ENCODE peak calls at places on chromosome 18, in eight cellular contexts. N is Peyer's patch, M is uterus, Z is transverse colon, E is body of pancreas, A is HCT116, K is stomach, S is adrenal gland. L is an unnamed sample.

GRCh38 chr18:75081486-75081885 is 127.5 kb downstream of the PTGR3 start:
- DNase-seq in Z (no peak), M (no peak), A (no peak), E (no peak), S (no peak), K (no peak), N (no peak), L (no peak)

GRCh38 chr18:58533771-58534170 is 95.1 kb downstream of the ALPK2 start:
- DNase-seq in E (no peak), A (no peak), M (no peak), K (no peak), Z (no peak), S (no peak), N (no peak), L (no peak)

GRCh38 chr18:67731853-67732252 is 215.3 kb upstream of the DSEL start:
- DNase-seq in M (no peak), Z (no peak), A (no peak), K (no peak), N (no peak), E (no peak), S (no peak), L (no peak)

GRCh38 chr18:72965616-72966015 is 97.8 kb upstream of the NETO1 start:
- DNase-seq in E (no peak), A (no peak), N (no peak), S (no peak), Z (no peak), M (no peak), K (no peak), L (no peak)

GRCh38 chr18:62976227-62976626 is 260.9 kb downstream of the PHLPP1 start:
- DNase-seq in M (no peak), Z (peak; percentile 29), A (no peak), E (no peak), S (no peak), K (peak; percentile 48), N (no peak), L (no peak)

GRCh38 chr18:213505-213904 is 54.3 kb downstream of the THOC1 start:
- DNase-seq in N (no peak), Z (no peak), E (no peak), A (no peak), M (no peak), K (no peak), S (no peak), L (no peak)

GRCh38 chr18:58520964-58521363 is 107.9 kb downstream of the ALPK2 start:
- DNase-seq in A (no peak), Z (no peak), K (no peak), M (no peak), N (no peak), S (no peak), E (no peak), L (no peak)

GRCh38 chr18:60413944-60414547 is 41.5 kb upstream of the MC4R start:
- DNase-seq in N (no peak), S (no peak), Z (peak; percentile 14), M (no peak), K (no peak), E (no peak), A (peak; percentile 10), L (no peak)

GRCh38 chr18:59918320-59918755 is 18.5 kb downstream of the PMAIP1 start:
- DNase-seq in S (peak; percentile 36), N (peak; percentile 83), E (no peak), A (peak; percentile 66), K (peak; percentile 35), Z (peak; percentile 55), M (no peak), L (peak; percentile 50)

GRCh38 chr18:43049021-43049420 is 66.5 kb downstream of the RIT2 start:
- DNase-seq in N (no peak), S (no peak), M (no peak), K (no peak), A (no peak), E (no peak), Z (no peak), L (no peak)

GRCh38 chr18:3538456-3538855 is 88.5 kb downstream of the TGIF1 start:
- DNase-seq in Z (no peak), K (no peak), M (no peak), E (no peak), N (no peak), S (no peak), A (no peak), L (no peak)

GRCh38 chr18:500556-501405 is at the start of gene COLEC12:
- DNase-seq in Z (peak; percentile 10), N (no peak), S (no peak), A (no peak), K (no peak), M (peak; percentile 21), E (no peak), L (no peak)

GRCh38 chr18:59787998-59788875 is 91.0 kb upstream of the CCBE1 start:
- DNase-seq in K (no peak), M (peak; percentile 21), E (no peak), A (peak; percentile 35), S (peak; percentile 42), N (no peak), Z (no peak), L (no peak)

GRCh38 chr18:76357585-76358265 is 137.3 kb downstream of the ZNF516 start:
- DNase-seq in E (no peak), M (no peak), S (no peak), A (no peak), Z (no peak), N (no peak), K (no peak), L (no peak)

GRCh38 chr18:53796042-53796729 is 428.3 kb downstream of the MBD2 start:
- DNase-seq in A (no peak), K (no peak), S (peak; percentile 10), E (no peak), M (no peak), Z (no peak), N (no peak), L (no peak)

GRCh38 chr18:49250819-49251388 is 209.5 kb downstream of the DYM start:
- DNase-seq in K (no peak), S (peak; percentile 2), A (no peak), E (no peak), N (no peak), M (no peak), Z (no peak), L (no peak)

GRCh38 chr18:3058328-3059191 is 45.6 kb upstream of the LPIN2 start:
- DNase-seq in K (no peak), N (no peak), M (no peak), S (no peak), E (no peak), Z (no peak), A (no peak), L (no peak)

GRCh38 chr18:42525905-42526304 is 570.9 kb downstream of the PIK3C3 start:
- DNase-seq in Z (peak; percentile 11), S (no peak), A (no peak), N (peak; percentile 60), M (no peak), E (peak; percentile 12), K (peak; percentile 64), L (peak; percentile 62)

GRCh38 chr18:23169683-23170082 is 34.4 kb downstream of the CABLES1 start:
- DNase-seq in Z (no peak), S (no peak), N (no peak), A (no peak), M (no peak), K (no peak), E (no peak), L (no peak)
- TF ChIP-seq POLR2A in Z (no peak), S (no peak), N (no peak), A (no peak), M (no peak), K (no peak), E (no peak), L (no peak)

DNA sequence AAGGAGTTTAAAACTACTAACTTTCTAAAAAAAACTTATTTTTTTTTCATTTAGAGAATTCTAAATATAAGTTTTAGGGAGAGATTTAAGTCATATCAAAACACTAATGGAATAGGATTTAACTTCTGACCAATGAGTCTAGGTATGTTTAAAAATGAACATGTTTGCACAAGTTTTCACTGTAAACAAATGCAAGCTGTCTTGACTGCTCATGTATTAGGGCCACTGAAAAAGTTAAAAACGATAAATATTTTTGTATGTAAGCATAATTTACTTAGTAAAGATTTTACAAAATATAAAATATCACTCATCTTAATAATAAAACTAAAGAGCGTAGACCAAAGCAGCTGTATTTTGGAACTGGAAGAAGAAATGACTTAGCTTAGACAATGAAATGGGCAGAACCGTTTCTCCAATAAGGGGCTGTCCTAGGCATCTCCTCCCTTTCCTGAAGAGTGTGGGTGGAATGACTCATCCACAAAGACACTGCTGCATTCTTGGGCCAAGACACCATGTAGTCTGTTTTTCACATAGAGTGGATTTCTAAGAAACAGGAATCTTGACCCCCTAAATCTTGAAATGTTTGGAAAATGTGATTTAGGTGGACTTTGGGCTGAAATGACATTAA is 118.8 kb downstream of the MEP1B start:
- DNase-seq in M (peak; percentile 57), N (no peak), K (no peak), S (peak; percentile 29), E (no peak), Z (no peak), A (peak; percentile 72), L (no peak)
- H3K27ac ChIP-seq in M (peak overlapping the region; percentile 75), N (peak overlapping the region; percentile 13), K (peak overlapping the region; percentile 74), S (no peak overlapping the region), E (no peak overlapping the region), Z (peak overlapping the region; percentile 70), A (peak overlapping the region; percentile 30), L (no peak overlapping the region)

DNA sequence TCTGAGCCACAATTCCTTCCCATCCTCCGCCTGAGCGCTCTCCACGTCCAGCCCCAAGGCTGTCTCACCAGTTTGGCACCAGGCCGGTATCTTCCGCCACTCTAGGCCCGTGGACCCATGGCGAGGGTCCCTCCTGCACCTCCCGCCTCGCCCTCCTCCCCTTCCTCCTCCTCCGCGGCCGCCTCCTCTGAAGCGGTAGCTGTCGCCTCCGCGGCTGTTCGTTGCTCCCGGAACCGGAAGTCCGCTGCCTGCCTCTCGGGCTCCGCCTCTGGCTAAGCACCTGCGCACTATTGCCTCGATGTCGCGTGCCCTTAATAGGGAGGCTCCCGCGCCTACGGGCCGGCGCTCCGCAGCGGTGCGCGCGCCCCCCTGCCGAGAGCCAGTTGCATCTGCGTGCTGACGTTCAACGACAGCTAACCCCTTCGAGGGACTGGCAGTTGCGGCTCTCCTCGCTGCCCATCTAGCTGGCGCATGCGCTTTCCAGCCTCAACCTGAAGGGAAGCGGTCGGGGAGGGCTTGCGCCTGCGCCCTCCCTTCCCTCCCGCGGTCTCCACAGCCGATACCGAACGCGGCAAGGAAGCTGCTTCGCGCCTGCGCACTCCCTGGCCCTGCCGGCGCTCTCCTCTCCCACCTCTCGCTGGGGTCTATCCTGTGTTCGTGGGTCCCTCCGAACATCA is at the start of gene MBD1:
- DNase-seq in K (peak; percentile 96), M (peak; percentile 97), N (peak; percentile 98), Z (peak; percentile 97), E (peak; percentile 99), S (peak; percentile 98), A (peak; percentile 95), L (peak; percentile 97)
- TF ChIP-seq POLR2A in K (no peak), M (peak; percentile 87), N (peak; percentile 91), Z (peak; percentile 96), E (peak; percentile 94), S (peak; percentile 95), A (peak; percentile 87), L (peak; percentile 90)

DNA sequence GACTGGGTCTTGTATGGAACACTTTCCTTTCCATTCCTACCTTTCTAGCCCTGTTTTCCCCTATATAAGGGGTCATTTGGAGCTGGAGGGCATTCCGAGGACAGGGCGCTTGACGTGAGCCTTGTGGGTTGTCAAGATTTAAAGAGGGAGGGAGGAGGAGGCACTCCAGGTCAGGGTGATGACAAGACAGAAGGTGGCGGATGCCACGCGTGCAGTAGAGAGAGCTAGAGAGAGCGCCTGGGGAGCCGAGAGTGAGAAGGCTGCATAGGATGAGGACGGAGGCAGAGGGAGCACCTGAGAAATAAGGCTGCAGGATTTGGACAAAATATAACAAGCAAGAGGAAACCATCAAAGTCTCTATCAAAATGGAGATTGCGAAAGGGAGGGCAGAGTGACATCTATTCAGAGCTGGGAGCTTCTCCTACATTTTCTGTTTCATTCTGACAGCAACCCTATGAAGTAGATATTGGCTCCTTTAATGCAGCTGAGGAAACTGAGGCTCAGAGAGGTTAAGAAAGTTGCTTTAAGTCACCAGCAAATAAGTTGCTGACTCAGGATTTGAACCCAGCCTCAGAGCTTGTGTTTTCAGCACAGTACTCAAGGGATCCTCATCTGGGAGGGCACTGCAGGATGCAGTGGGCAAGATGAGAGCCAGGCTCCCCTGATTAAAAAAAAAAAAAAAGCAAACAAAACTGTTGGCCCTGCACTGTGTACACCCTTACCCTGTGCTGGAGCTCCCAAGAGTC is 124.2 kb downstream of the MRO start:
- DNase-seq in E (no peak), K (no peak), Z (no peak), N (no peak), A (no peak), S (no peak), M (no peak), L (no peak)
- H3K27ac ChIP-seq in E (no peak overlapping the region), K (no peak overlapping the region), Z (no peak overlapping the region), N (no peak overlapping the region), A (no peak overlapping the region), S (no peak overlapping the region), M (no peak overlapping the region), L (no peak overlapping the region)